ENCODE peak calls at places on chromosomes 13 and 19, in four cellular contexts. One of them, this sample, is unnamed.

GRCh38 chr13:80551650-80552497 is 210.9 kb upstream of the SPRY2 start:
- DNase-seq in K562: peak; percentile 10
- DNase-seq in HCT116: no peak
- DNase-seq in SK-N-SH: no peak
- DNase-seq in this sample: no peak

GRCh38 chr19:44093931-44094765 is at the start of gene ZNF224:
- DNase-seq in K562: peak; percentile 89
- DNase-seq in HCT116: peak; percentile 82
- DNase-seq in SK-N-SH: peak; percentile 87
- DNase-seq in this sample: peak; percentile 91

GRCh38 chr13:21055511-21056045 is 5.8 kb downstream of the LATS2 start:
- DNase-seq in K562: no peak
- DNase-seq in HCT116: no peak
- DNase-seq in SK-N-SH: no peak
- DNase-seq in this sample: no peak

GRCh38 chr13:36891752-36892151 is 28.3 kb downstream of the SMAD9 start:
- DNase-seq in K562: no peak
- DNase-seq in HCT116: no peak
- DNase-seq in SK-N-SH: no peak
- DNase-seq in this sample: no peak

GRCh38 chr13:25971499-25972145 is 80.2 kb downstream of the SHISA2 start:
- DNase-seq in K562: no peak
- DNase-seq in HCT116: no peak
- DNase-seq in SK-N-SH: no peak
- DNase-seq in this sample: no peak

GRCh38 chr19:8340341-8341096 is 2.5 kb downstream of the KANK3 start:
- DNase-seq in K562: peak; percentile 59
- DNase-seq in HCT116: no peak
- DNase-seq in SK-N-SH: peak; percentile 65
- DNase-seq in this sample: no peak

GRCh38 chr13:60329221-60329983 is 67.6 kb upstream of the TDRD3 start:
- DNase-seq in K562: peak; percentile 35
- DNase-seq in HCT116: peak; percentile 18
- DNase-seq in SK-N-SH: peak; percentile 41
- DNase-seq in this sample: no peak

GRCh38 chr19:46913852-46914430 is 53.1 kb downstream of the ARHGAP35 start:
- DNase-seq in K562: no peak
- DNase-seq in HCT116: no peak
- DNase-seq in SK-N-SH: no peak
- DNase-seq in this sample: peak; percentile 60

GRCh38 chr13:112464720-112465119 is 88.6 kb downstream of the SPACA7 start:
- DNase-seq in K562: no peak
- DNase-seq in HCT116: no peak
- DNase-seq in SK-N-SH: no peak
- DNase-seq in this sample: no peak

GRCh38 chr19:52640916-52641315 is 2.8 kb upstream of the ZNF83 start:
- DNase-seq in K562: peak; percentile 72
- DNase-seq in HCT116: no peak
- DNase-seq in SK-N-SH: peak; percentile 78
- DNase-seq in this sample: peak; percentile 6

GRCh38 chr19:38577826-38578225 is 39.9 kb downstream of the MAP4K1 start:
- DNase-seq in K562: no peak
- DNase-seq in HCT116: no peak
- DNase-seq in SK-N-SH: peak; percentile 12
- DNase-seq in this sample: no peak

GRCh38 chr19:6551607-6552450 is 21.0 kb downstream of the TNFSF9 start:
- DNase-seq in K562: peak; percentile 86
- DNase-seq in HCT116: no peak
- DNase-seq in SK-N-SH: peak; percentile 70
- DNase-seq in this sample: no peak

GRCh38 chr13:52034616-52035226 is 10.2 kb downstream of the UTP14C start:
- DNase-seq in K562: no peak
- DNase-seq in HCT116: no peak
- DNase-seq in SK-N-SH: no peak
- DNase-seq in this sample: no peak

GRCh38 chr13:51532736-51533197 is 51.5 kb upstream of the WDFY2 start:
- DNase-seq in K562: no peak
- DNase-seq in HCT116: no peak
- DNase-seq in SK-N-SH: no peak
- DNase-seq in this sample: no peak

GRCh38 chr13:50357586-50358118 is 342.4 kb downstream of the KCNRG start:
- DNase-seq in K562: peak; percentile 10
- DNase-seq in HCT116: no peak
- DNase-seq in SK-N-SH: no peak
- DNase-seq in this sample: peak; percentile 95

GRCh38 chr13:50437252-50437651 is 406.2 kb downstream of the DLEU7 start:
- DNase-seq in K562: no peak
- DNase-seq in HCT116: no peak
- DNase-seq in SK-N-SH: no peak
- DNase-seq in this sample: no peak

GRCh38 chr13:65417953-65418352 is 1812.2 kb downstream of the PCDH9 start:
- DNase-seq in K562: no peak
- DNase-seq in HCT116: no peak
- DNase-seq in SK-N-SH: no peak
- DNase-seq in this sample: no peak

GRCh38 chr19:8451885-8452284 is 7.1 kb downstream of the HNRNPM start:
- DNase-seq in K562: no peak
- DNase-seq in HCT116: no peak
- DNase-seq in SK-N-SH: no peak
- DNase-seq in this sample: no peak

GRCh38 chr19:48271531-48272151 is 1.8 kb downstream of the ZNF114 start:
- DNase-seq in K562: no peak
- DNase-seq in HCT116: no peak
- DNase-seq in SK-N-SH: peak; percentile 81
- DNase-seq in this sample: peak; percentile 3

GRCh38 chr19:29266001-29266400 is 53.0 kb upstream of the UQCRFS1 start:
- DNase-seq in K562: no peak
- DNase-seq in HCT116: no peak
- DNase-seq in SK-N-SH: no peak
- DNase-seq in this sample: no peak

GRCh38 chr19:29265436-29265835 is 52.5 kb upstream of the UQCRFS1 start:
- DNase-seq in K562: no peak
- DNase-seq in HCT116: no peak
- DNase-seq in SK-N-SH: no peak
- DNase-seq in this sample: no peak

GRCh38 chr19:29264897-29265296 is 51.9 kb upstream of the UQCRFS1 start:
- DNase-seq in K562: no peak
- DNase-seq in HCT116: no peak
- DNase-seq in SK-N-SH: no peak
- DNase-seq in this sample: no peak

GRCh38 chr19:29262085-29262484 is 49.1 kb upstream of the UQCRFS1 start:
- DNase-seq in K562: no peak
- DNase-seq in HCT116: no peak
- DNase-seq in SK-N-SH: no peak
- DNase-seq in this sample: no peak

DNA sequence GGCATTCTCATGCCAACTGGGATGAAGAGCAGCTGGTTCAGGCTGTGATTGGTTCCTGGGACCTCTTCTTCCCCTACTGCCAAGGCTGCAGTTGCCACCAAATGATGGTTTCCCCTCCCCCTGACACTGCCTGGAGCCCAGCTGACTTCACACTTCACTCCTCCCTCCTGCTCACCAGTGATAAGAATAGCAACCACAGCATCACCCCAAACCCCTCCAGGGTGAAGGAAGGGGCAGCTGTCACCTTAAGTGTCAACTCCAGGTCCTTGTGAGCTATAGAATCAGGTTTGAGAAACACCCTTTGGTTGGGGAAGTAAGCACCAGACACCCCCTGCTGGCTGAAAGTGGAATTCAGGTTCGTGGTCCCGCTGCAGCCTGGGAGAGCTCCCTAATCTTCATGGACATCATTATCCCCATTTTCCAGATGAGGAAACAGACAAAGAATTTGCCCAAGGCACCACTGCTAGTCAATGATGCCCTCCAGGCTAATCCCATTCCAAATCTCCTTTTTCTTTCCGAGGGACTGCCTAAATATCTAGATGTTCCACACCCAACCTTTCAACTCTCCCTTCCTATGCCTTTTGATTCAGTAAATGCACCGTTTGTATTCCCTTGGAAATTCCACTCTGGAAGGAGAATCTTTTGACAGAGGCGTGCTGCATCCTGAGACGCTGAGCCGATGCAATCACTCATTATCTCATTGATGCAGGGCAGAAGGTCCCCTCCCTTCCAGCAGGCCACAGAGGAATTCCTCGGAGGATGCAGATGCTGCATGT is 50.5 kb upstream of the UQCRFS1 start:
- DNase-seq in K562: peak; percentile 63
- DNase-seq in HCT116: no peak
- DNase-seq in SK-N-SH: peak; percentile 65
- DNase-seq in this sample: peak; percentile 20
- TF ChIP-seq JUND in K562: no peak
- TF ChIP-seq JUND in HCT116: no peak
- TF ChIP-seq JUND in SK-N-SH: no peak
- TF ChIP-seq JUND in this sample: no peak

DNA sequence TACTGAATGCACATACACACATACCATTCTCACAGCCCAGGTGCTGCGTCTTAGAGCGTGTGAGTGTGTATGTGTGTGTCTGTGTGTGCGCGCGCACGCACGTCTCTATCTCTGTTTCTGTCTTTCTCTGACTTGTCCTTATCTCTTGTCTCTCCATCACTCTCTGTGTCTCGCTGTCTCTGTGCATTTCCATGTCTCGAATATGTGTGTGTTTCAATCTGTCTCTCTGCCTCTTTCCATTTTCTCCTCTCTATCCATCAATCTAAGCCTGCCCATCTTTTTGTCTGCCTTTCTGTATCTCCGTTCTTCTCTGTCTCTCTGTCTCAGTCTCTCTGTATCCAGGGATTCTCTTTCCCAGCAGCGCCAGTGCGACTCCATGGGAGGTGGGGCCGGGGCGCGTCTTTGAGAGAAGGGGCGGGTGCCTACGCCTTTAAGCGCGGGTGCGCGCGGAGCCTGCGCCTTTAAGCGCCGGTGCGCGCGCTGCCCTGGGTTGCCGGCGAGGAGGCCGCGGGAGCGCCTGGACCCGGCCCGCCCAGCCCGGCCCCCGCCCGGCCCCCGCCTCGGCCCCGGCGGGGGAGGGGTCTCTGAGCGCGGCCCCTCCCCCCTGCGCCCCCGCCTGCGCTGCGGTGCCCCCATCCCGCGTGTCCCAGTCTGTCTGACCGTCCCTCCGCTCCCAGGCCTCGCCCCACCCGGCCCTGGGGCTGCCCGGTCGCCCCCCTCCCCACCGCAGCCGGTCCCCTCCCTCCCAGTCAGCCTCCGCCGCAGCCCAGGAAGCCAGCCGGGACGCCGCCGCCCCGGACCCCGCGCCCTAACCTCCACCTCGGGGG is at the start of gene LRFN3:
- DNase-seq in K562: peak; percentile 75
- DNase-seq in HCT116: peak; percentile 57
- DNase-seq in SK-N-SH: peak; percentile 94
- DNase-seq in this sample: peak; percentile 64
- TF ChIP-seq JUND in K562: no peak
- TF ChIP-seq JUND in HCT116: no peak
- TF ChIP-seq JUND in SK-N-SH: no peak
- TF ChIP-seq JUND in this sample: no peak

DNA sequence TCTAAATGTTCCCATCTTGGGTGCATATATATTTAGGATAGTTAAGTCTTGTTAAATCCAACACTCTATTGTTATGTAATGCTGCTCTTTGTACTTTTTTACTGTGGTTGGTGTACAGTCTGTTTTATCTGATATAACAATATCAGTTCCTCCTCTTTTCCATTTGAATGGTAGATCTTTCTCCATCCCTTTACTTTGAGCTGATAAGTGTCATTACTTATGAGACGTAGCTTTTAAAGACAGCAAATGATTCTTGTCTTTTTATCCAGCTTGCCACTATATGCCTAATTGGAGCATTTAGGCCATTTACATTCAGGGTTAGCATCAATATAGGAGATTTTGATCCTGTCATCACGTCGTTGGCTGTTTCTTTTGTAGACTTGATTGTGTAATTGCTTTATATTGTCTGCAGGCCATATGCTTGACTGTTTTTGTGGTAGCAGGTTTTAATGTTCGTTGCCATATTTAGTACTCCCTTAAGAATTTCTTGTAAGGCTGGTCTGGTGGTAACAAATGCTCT is 894.2 kb upstream of the ATXN8OS start:
- DNase-seq in K562: no peak
- DNase-seq in HCT116: no peak
- DNase-seq in SK-N-SH: no peak
- DNase-seq in this sample: no peak
- TF ChIP-seq JUND in K562: no peak
- TF ChIP-seq JUND in HCT116: no peak
- TF ChIP-seq JUND in SK-N-SH: no peak
- TF ChIP-seq JUND in this sample: no peak

GRCh38 chr19:49336482-49337266 is 1.5 kb downstream of the CD37 start:
- DNase-seq in K562: no peak
- DNase-seq in HCT116: no peak
- DNase-seq in SK-N-SH: no peak
- DNase-seq in this sample: no peak
- TF ChIP-seq JUND in K562: no peak
- TF ChIP-seq JUND in HCT116: no peak
- TF ChIP-seq JUND in SK-N-SH: no peak
- TF ChIP-seq JUND in this sample: no peak

GRCh38 chr13:113613789-113614379 is 29.3 kb downstream of the TFDP1 start:
- DNase-seq in K562: no peak
- DNase-seq in HCT116: no peak
- DNase-seq in SK-N-SH: no peak
- DNase-seq in this sample: no peak

GRCh38 chr13:113618455-113618854 is 33.9 kb downstream of the TFDP1 start:
- DNase-seq in K562: no peak
- DNase-seq in HCT116: no peak
- DNase-seq in SK-N-SH: no peak
- DNase-seq in this sample: no peak

GRCh38 chr13:113616281-113616906 is 31.8 kb downstream of the TFDP1 start:
- DNase-seq in K562: no peak
- DNase-seq in HCT116: no peak
- DNase-seq in SK-N-SH: no peak
- DNase-seq in this sample: no peak

GRCh38 chr13:113620036-113620435 is 35.5 kb downstream of the TFDP1 start:
- DNase-seq in K562: no peak
- DNase-seq in HCT116: no peak
- DNase-seq in SK-N-SH: peak; percentile 85
- DNase-seq in this sample: no peak

DNA sequence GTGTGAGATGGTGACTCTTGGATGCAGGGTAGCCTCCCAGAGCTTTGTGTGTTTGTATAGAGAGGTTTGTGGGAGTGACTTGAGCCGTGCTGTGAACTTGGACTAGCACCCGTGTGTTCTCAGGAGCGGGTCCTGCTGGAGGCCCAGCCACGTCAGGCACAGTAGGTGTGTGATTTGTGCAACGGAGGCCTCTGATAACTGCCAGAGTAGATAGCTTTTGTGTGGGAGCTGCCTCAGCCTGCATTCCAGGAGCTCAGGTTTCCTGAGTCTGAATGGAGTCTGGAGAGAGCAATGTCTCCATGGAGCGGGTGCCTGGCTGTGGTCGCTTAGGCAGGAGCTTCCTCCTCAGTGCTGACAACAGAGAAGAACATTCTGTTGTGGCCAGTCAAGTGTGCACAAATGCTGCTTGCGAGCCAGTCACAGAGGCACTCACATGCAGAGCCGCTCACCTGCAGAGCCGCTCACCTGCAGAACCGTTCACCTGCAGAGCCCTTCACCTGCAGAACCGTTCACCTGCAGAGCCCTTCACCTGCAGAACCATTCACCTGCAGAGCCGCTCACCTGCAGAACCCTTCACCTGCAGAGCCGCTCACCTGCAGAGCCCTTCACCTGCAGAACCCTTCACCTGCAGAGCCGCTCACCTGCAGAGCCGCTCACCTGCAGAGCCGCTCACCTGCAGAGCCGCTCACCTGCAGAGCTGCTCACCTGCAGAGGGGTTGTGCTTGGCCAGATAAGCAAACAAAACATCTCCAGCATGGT is 32.6 kb downstream of the TFDP1 start:
- DNase-seq in K562: no peak
- DNase-seq in HCT116: no peak
- DNase-seq in SK-N-SH: no peak
- DNase-seq in this sample: no peak
- TF ChIP-seq JUND in K562: no peak
- TF ChIP-seq JUND in HCT116: no peak
- TF ChIP-seq JUND in SK-N-SH: no peak
- TF ChIP-seq JUND in this sample: no peak

This sample was measured in T47D.